ENCODE peak calls at places on chromosomes 2 and 18, in eight cellular contexts. One of them, this sample, is unnamed.

GRCh38 chr2:42840141-42840540 is 47.8 kb upstream of the HAAO start:
- DNase-seq in non-pigmented ciliary epithelial cell: no peak
- DNase-seq in activated naive CD4-positive, alpha-beta T cell treated with anti-CD3 and anti-CD28 coated beads, Interleukin-2, amount 50 U/mL, for 72 hours: no peak
- DNase-seq in WERI-Rb-1: no peak
- DNase-seq in fibroblast of gingiva: no peak
- DNase-seq in lung: no peak
- DNase-seq in activated CD4-positive, alpha-beta T cell treated with anti-CD3 and anti-CD28 coated beads, Interleukin-2, amount 50 U/mL, for 1 hour: no peak
- DNase-seq in AML-193: no peak
- DNase-seq in this sample: no peak

GRCh38 chr2:46858697-46859080 is 56.9 kb downstream of the MCFD2 start:
- DNase-seq in activated naive CD4-positive, alpha-beta T cell treated with anti-CD3 and anti-CD28 coated beads, Interleukin-2, amount 50 U/mL, for 72 hours: no peak
- DNase-seq in non-pigmented ciliary epithelial cell: peak; percentile 88
- DNase-seq in fibroblast of gingiva: peak; percentile 95
- DNase-seq in WERI-Rb-1: no peak
- DNase-seq in activated CD4-positive, alpha-beta T cell treated with anti-CD3 and anti-CD28 coated beads, Interleukin-2, amount 50 U/mL, for 1 hour: no peak
- DNase-seq in lung: no peak
- DNase-seq in AML-193: no peak
- DNase-seq in this sample: peak; percentile 72

GRCh38 chr2:40955635-40956034 is 503.7 kb upstream of the SLC8A1 start:
- DNase-seq in non-pigmented ciliary epithelial cell: no peak
- DNase-seq in fibroblast of gingiva: no peak
- DNase-seq in WERI-Rb-1: no peak
- DNase-seq in AML-193: peak; percentile 1
- DNase-seq in activated naive CD4-positive, alpha-beta T cell treated with anti-CD3 and anti-CD28 coated beads, Interleukin-2, amount 50 U/mL, for 72 hours: no peak
- DNase-seq in lung: no peak
- DNase-seq in activated CD4-positive, alpha-beta T cell treated with anti-CD3 and anti-CD28 coated beads, Interleukin-2, amount 50 U/mL, for 1 hour: no peak
- DNase-seq in this sample: no peak

GRCh38 chr2:8120979-8121825 is 560.7 kb upstream of the ID2 start:
- DNase-seq in fibroblast of gingiva: no peak
- DNase-seq in WERI-Rb-1: no peak
- DNase-seq in non-pigmented ciliary epithelial cell: no peak
- DNase-seq in activated naive CD4-positive, alpha-beta T cell treated with anti-CD3 and anti-CD28 coated beads, Interleukin-2, amount 50 U/mL, for 72 hours: no peak
- DNase-seq in activated CD4-positive, alpha-beta T cell treated with anti-CD3 and anti-CD28 coated beads, Interleukin-2, amount 50 U/mL, for 1 hour: no peak
- DNase-seq in lung: no peak
- DNase-seq in AML-193: no peak
- DNase-seq in this sample: no peak

GRCh38 chr2:63590621-63591408 is 2.1 kb downstream of the MDH1 start:
- DNase-seq in activated naive CD4-positive, alpha-beta T cell treated with anti-CD3 and anti-CD28 coated beads, Interleukin-2, amount 50 U/mL, for 72 hours: no peak
- DNase-seq in AML-193: peak; percentile 86
- DNase-seq in activated CD4-positive, alpha-beta T cell treated with anti-CD3 and anti-CD28 coated beads, Interleukin-2, amount 50 U/mL, for 1 hour: no peak
- DNase-seq in non-pigmented ciliary epithelial cell: no peak
- DNase-seq in WERI-Rb-1: no peak
- DNase-seq in fibroblast of gingiva: no peak
- DNase-seq in lung: peak; percentile 33
- DNase-seq in this sample: no peak

GRCh38 chr2:237626813-237627451 is 455 bp upstream of the LRRFIP1 start:
- DNase-seq in non-pigmented ciliary epithelial cell: no peak
- DNase-seq in lung: no peak
- DNase-seq in activated naive CD4-positive, alpha-beta T cell treated with anti-CD3 and anti-CD28 coated beads, Interleukin-2, amount 50 U/mL, for 72 hours: no peak
- DNase-seq in fibroblast of gingiva: no peak
- DNase-seq in WERI-Rb-1: no peak
- DNase-seq in AML-193: no peak
- DNase-seq in activated CD4-positive, alpha-beta T cell treated with anti-CD3 and anti-CD28 coated beads, Interleukin-2, amount 50 U/mL, for 1 hour: no peak
- DNase-seq in this sample: no peak

GRCh38 chr2:235135990-235136561 is 184.3 kb downstream of the SH3BP4 start:
- DNase-seq in fibroblast of gingiva: peak; percentile 77
- DNase-seq in lung: peak; percentile 84
- DNase-seq in WERI-Rb-1: peak; percentile 90
- DNase-seq in activated CD4-positive, alpha-beta T cell treated with anti-CD3 and anti-CD28 coated beads, Interleukin-2, amount 50 U/mL, for 1 hour: peak; percentile 42
- DNase-seq in activated naive CD4-positive, alpha-beta T cell treated with anti-CD3 and anti-CD28 coated beads, Interleukin-2, amount 50 U/mL, for 72 hours: peak; percentile 55
- DNase-seq in AML-193: no peak
- DNase-seq in non-pigmented ciliary epithelial cell: peak; percentile 50
- DNase-seq in this sample: peak; percentile 61

GRCh38 chr18:68800075-68800474 is 2.2 kb downstream of the CCDC102B start:
- DNase-seq in fibroblast of gingiva: no peak
- DNase-seq in lung: no peak
- DNase-seq in AML-193: no peak
- DNase-seq in WERI-Rb-1: no peak
- DNase-seq in non-pigmented ciliary epithelial cell: no peak
- DNase-seq in activated CD4-positive, alpha-beta T cell treated with anti-CD3 and anti-CD28 coated beads, Interleukin-2, amount 50 U/mL, for 1 hour: no peak
- DNase-seq in activated naive CD4-positive, alpha-beta T cell treated with anti-CD3 and anti-CD28 coated beads, Interleukin-2, amount 50 U/mL, for 72 hours: no peak
- DNase-seq in this sample: no peak

GRCh38 chr2:92074549-92074898 is 2796.7 kb upstream of the TEKT4 start:
- DNase-seq in activated naive CD4-positive, alpha-beta T cell treated with anti-CD3 and anti-CD28 coated beads, Interleukin-2, amount 50 U/mL, for 72 hours: no peak
- DNase-seq in fibroblast of gingiva: no peak
- DNase-seq in non-pigmented ciliary epithelial cell: no peak
- DNase-seq in lung: no peak
- DNase-seq in WERI-Rb-1: no peak
- DNase-seq in activated CD4-positive, alpha-beta T cell treated with anti-CD3 and anti-CD28 coated beads, Interleukin-2, amount 50 U/mL, for 1 hour: no peak
- DNase-seq in AML-193: no peak
- DNase-seq in this sample: no peak

GRCh38 chr2:159177957-159178356 is 108.5 kb downstream of the WDSUB1 start:
- DNase-seq in lung: no peak
- DNase-seq in activated naive CD4-positive, alpha-beta T cell treated with anti-CD3 and anti-CD28 coated beads, Interleukin-2, amount 50 U/mL, for 72 hours: no peak
- DNase-seq in AML-193: no peak
- DNase-seq in fibroblast of gingiva: no peak
- DNase-seq in WERI-Rb-1: peak; percentile 23
- DNase-seq in activated CD4-positive, alpha-beta T cell treated with anti-CD3 and anti-CD28 coated beads, Interleukin-2, amount 50 U/mL, for 1 hour: no peak
- DNase-seq in non-pigmented ciliary epithelial cell: no peak
- DNase-seq in this sample: no peak